ENCODE peak calls at places on chromosomes 5 and 9, in five cellular contexts. One of them, this sample, is unnamed. For H3K4me1 and H3K9me3, the result is how much of the 10 kb centered on the place peaks cover.

GRCh38 chr9:130128782-130129424 is 43.3 kb upstream of the NCS1 start:
- DNase-seq in tibial nerve: no peak
- DNase-seq in cardiac muscle cell: peak
- DNase-seq in H1: no peak
- DNase-seq in SJSA1: peak
- DNase-seq in this sample: no peak

GRCh38 chr5:136424835-136425694 is 59.7 kb upstream of the TRPC7 start:
- DNase-seq in tibial nerve: peak
- DNase-seq in cardiac muscle cell: peak
- DNase-seq in H1: peak
- DNase-seq in SJSA1: peak
- DNase-seq in this sample: peak

GRCh38 chr5:168366124-168366523 is 74.7 kb downstream of the WWC1 start:
- DNase-seq in tibial nerve: no peak
- DNase-seq in cardiac muscle cell: no peak
- DNase-seq in H1: no peak
- DNase-seq in SJSA1: no peak
- DNase-seq in this sample: no peak

GRCh38 chr5:78509884-78510769 is 138.4 kb downstream of the LHFPL2 start:
- DNase-seq in tibial nerve: no peak
- DNase-seq in cardiac muscle cell: peak
- DNase-seq in H1: peak
- DNase-seq in SJSA1: no peak
- DNase-seq in this sample: no peak

GRCh38 chr5:154440540-154440939 is 5.3 kb upstream of the SAP30L start:
- DNase-seq in tibial nerve: no peak
- DNase-seq in cardiac muscle cell: no peak
- DNase-seq in H1: no peak
- DNase-seq in SJSA1: no peak
- DNase-seq in this sample: no peak

GRCh38 chr5:7873216-7873615 is 4.3 kb downstream of the MTRR start:
- DNase-seq in tibial nerve: no peak
- DNase-seq in cardiac muscle cell: no peak
- DNase-seq in H1: no peak
- DNase-seq in SJSA1: no peak
- DNase-seq in this sample: no peak

GRCh38 chr5:34574976-34575467 is 81.1 kb upstream of the RAI14 start:
- DNase-seq in tibial nerve: no peak
- DNase-seq in cardiac muscle cell: no peak
- DNase-seq in H1: no peak
- DNase-seq in SJSA1: no peak
- DNase-seq in this sample: no peak

GRCh38 chr9:13281356-13282016 is 2.0 kb upstream of the MPDZ start:
- DNase-seq in tibial nerve: no peak
- DNase-seq in cardiac muscle cell: peak
- DNase-seq in H1: no peak
- DNase-seq in SJSA1: no peak
- DNase-seq in this sample: no peak

GRCh38 chr9:78714591-78714990 is 417.7 kb downstream of the PSAT1 start:
- DNase-seq in tibial nerve: no peak
- DNase-seq in cardiac muscle cell: no peak
- DNase-seq in H1: no peak
- DNase-seq in SJSA1: no peak
- DNase-seq in this sample: no peak

GRCh38 chr9:81047280-81047679 is 642.1 kb downstream of the TLE1 start:
- DNase-seq in tibial nerve: no peak
- DNase-seq in cardiac muscle cell: no peak
- DNase-seq in H1: no peak
- DNase-seq in SJSA1: no peak
- DNase-seq in this sample: no peak

GRCh38 chr5:88923623-88924619 is 40.9 kb upstream of the MEF2C start:
- DNase-seq in tibial nerve: no peak
- DNase-seq in cardiac muscle cell: no peak
- DNase-seq in H1: no peak
- DNase-seq in SJSA1: no peak
- DNase-seq in this sample: no peak

GRCh38 chr5:72377920-72378635 is 57.9 kb downstream of the PTCD2 start:
- DNase-seq in tibial nerve: peak
- DNase-seq in cardiac muscle cell: no peak
- DNase-seq in H1: no peak
- DNase-seq in SJSA1: no peak
- DNase-seq in this sample: no peak

GRCh38 chr5:36877667-36878420 is 1.3 kb downstream of the NIPBL start:
- DNase-seq in tibial nerve: no peak
- DNase-seq in cardiac muscle cell: peak
- DNase-seq in H1: no peak
- DNase-seq in SJSA1: no peak
- DNase-seq in this sample: no peak

GRCh38 chr9:75591972-75592371 is 298.5 kb upstream of the PCSK5 start:
- DNase-seq in tibial nerve: no peak
- DNase-seq in cardiac muscle cell: no peak
- DNase-seq in H1: no peak
- DNase-seq in SJSA1: no peak
- DNase-seq in this sample: no peak

GRCh38 chr9:135581636-135582426 is 20.3 kb downstream of the PAEP start:
- DNase-seq in tibial nerve: no peak
- DNase-seq in cardiac muscle cell: no peak
- DNase-seq in H1: no peak
- DNase-seq in SJSA1: no peak
- DNase-seq in this sample: no peak
- H3K4me3 ChIP-seq in tibial nerve: no peak
- H3K4me3 ChIP-seq in cardiac muscle cell: no peak
- H3K4me3 ChIP-seq in H1: no peak
- H3K4me3 ChIP-seq in SJSA1: no peak
- H3K4me3 ChIP-seq in this sample: no peak

GRCh38 chr9:105330201-105330600 is 85.8 kb downstream of the SLC44A1 start:
- DNase-seq in tibial nerve: no peak
- DNase-seq in cardiac muscle cell: no peak
- DNase-seq in H1: no peak
- DNase-seq in SJSA1: no peak
- DNase-seq in this sample: no peak

GRCh38 chr9:105328296-105328695 is 83.8 kb downstream of the SLC44A1 start:
- DNase-seq in tibial nerve: no peak
- DNase-seq in cardiac muscle cell: no peak
- DNase-seq in H1: no peak
- DNase-seq in SJSA1: no peak
- DNase-seq in this sample: no peak

GRCh38 chr9:105330755-105331154 is 86.3 kb downstream of the SLC44A1 start:
- DNase-seq in tibial nerve: no peak
- DNase-seq in cardiac muscle cell: no peak
- DNase-seq in H1: no peak
- DNase-seq in SJSA1: no peak
- DNase-seq in this sample: no peak

GRCh38 chr9:105328872-105329728 is 84.6 kb downstream of the SLC44A1 start:
- DNase-seq in tibial nerve: no peak
- DNase-seq in cardiac muscle cell: no peak
- DNase-seq in H1: no peak
- DNase-seq in SJSA1: no peak
- DNase-seq in this sample: no peak

DNA sequence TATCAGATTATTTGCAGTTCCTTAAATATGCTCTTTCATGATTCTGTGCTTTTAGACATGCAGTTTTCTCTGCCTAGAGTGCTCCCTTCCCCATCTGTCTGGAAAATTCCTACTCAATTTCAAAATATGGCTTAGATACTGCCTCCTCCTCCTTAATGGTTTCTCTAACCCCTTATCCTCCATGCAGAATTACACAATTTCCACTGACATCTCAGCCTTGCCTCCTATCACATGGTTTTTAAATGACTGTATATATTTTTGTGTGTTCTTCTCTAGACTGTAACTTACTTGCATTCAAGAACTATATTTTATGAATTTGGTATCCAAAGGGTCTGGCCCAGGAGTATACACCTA is 85.3 kb downstream of the SLC44A1 start:
- DNase-seq in tibial nerve: no peak
- DNase-seq in cardiac muscle cell: no peak
- DNase-seq in H1: no peak
- DNase-seq in SJSA1: no peak
- DNase-seq in this sample: no peak
- H3K4me1 ChIP-seq in tibial nerve: under half
- H3K4me1 ChIP-seq in cardiac muscle cell: under half
- H3K4me1 ChIP-seq in H1: under half
- H3K4me1 ChIP-seq in SJSA1: under half
- H3K4me1 ChIP-seq in this sample: under half

DNA sequence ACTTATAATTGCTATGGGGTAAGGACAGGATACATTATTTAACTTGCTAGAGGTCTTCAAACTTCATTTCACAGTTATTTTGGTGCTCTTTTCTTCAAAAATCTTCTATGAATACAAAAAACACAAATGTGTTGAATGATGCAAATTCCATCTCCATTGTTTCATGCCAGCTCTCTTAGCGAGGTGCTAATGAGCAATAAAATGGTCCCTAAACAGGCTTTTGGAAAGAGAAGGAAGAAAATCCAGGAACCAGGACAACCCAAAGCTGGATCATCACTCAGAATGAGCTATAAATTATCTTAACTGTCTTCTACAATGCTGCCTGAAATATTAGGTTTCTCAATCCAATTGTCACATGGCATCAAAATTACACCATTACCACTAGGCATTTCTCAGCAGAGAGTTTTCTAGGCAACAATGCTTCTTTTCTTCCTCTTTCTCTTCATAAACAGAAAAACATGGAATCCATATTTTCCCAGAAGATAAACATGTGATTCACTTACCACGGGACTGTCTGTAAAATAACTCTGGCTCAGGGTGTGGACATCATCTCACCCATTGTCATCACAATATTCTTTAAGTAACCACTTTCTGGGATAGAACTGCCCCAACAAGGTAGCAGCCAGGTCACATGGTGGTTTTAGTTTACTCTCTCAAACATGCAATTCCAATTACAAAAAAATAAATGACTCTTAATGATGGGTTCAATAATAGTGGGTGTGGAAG is 249.4 kb downstream of the NPR3 start:
- DNase-seq in tibial nerve: no peak
- DNase-seq in cardiac muscle cell: no peak
- DNase-seq in H1: no peak
- DNase-seq in SJSA1: no peak
- DNase-seq in this sample: no peak
- H3K9me3 ChIP-seq in tibial nerve: under half
- H3K9me3 ChIP-seq in cardiac muscle cell: under half
- H3K9me3 ChIP-seq in H1: under half
- H3K9me3 ChIP-seq in SJSA1: under half
- H3K9me3 ChIP-seq in this sample: under half

GRCh38 chr9:131669234-131670172 is 70.4 kb downstream of the RAPGEF1 start:
- DNase-seq in tibial nerve: no peak
- DNase-seq in cardiac muscle cell: no peak
- DNase-seq in H1: no peak
- DNase-seq in SJSA1: no peak
- DNase-seq in this sample: no peak
- H3K4me3 ChIP-seq in tibial nerve: no peak
- H3K4me3 ChIP-seq in cardiac muscle cell: no peak
- H3K4me3 ChIP-seq in H1: no peak
- H3K4me3 ChIP-seq in SJSA1: no peak
- H3K4me3 ChIP-seq in this sample: no peak

DNA sequence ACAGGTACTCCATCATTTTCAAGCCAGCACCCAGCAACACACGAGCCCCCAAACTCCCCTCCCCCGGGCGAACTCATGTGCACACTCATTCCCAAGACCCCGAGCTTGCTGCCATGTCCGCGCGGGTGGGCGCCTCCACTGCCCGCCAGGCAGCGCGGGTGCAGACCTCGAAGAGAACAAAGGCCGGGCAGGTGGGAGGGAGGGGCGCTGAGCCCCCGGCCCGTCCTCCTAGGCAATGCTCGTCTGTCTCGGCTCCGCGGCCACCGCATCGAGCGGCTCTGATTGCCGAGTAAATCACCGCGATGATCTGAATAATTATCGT is 47.1 kb upstream of the PSD2 start:
- DNase-seq in tibial nerve: no peak
- DNase-seq in cardiac muscle cell: no peak
- DNase-seq in H1: no peak
- DNase-seq in SJSA1: no peak
- DNase-seq in this sample: no peak
- H3K4me1 ChIP-seq in tibial nerve: half or more
- H3K4me1 ChIP-seq in cardiac muscle cell: under half
- H3K4me1 ChIP-seq in H1: under half
- H3K4me1 ChIP-seq in SJSA1: half or more
- H3K4me1 ChIP-seq in this sample: under half

GRCh38 chr5:172848419-172848818 is 14.4 kb downstream of the ERGIC1 start:
- DNase-seq in tibial nerve: no peak
- DNase-seq in cardiac muscle cell: no peak
- DNase-seq in H1: no peak
- DNase-seq in SJSA1: no peak
- DNase-seq in this sample: no peak
- H3K9me3 ChIP-seq in tibial nerve: under half
- H3K9me3 ChIP-seq in cardiac muscle cell: under half
- H3K9me3 ChIP-seq in H1: under half
- H3K9me3 ChIP-seq in SJSA1: under half
- H3K9me3 ChIP-seq in this sample: under half

GRCh38 chr9:137127301-137128157 is 11.4 kb upstream of the GRIN1 start:
- DNase-seq in tibial nerve: no peak
- DNase-seq in cardiac muscle cell: no peak
- DNase-seq in H1: no peak
- DNase-seq in SJSA1: no peak
- DNase-seq in this sample: no peak

GRCh38 chr9:137129089-137129455 is 9.9 kb upstream of the GRIN1 start:
- DNase-seq in tibial nerve: no peak
- DNase-seq in cardiac muscle cell: no peak
- DNase-seq in H1: no peak
- DNase-seq in SJSA1: no peak
- DNase-seq in this sample: no peak

GRCh38 chr9:137128158-137129088 is 10.5 kb upstream of the GRIN1 start:
- DNase-seq in tibial nerve: no peak
- DNase-seq in cardiac muscle cell: no peak
- DNase-seq in H1: no peak
- DNase-seq in SJSA1: peak
- DNase-seq in this sample: no peak

GRCh38 chr9:137129456-137130175 is 9.3 kb upstream of the GRIN1 start:
- DNase-seq in tibial nerve: peak
- DNase-seq in cardiac muscle cell: peak
- DNase-seq in H1: peak
- DNase-seq in SJSA1: peak
- DNase-seq in this sample: peak

DNA sequence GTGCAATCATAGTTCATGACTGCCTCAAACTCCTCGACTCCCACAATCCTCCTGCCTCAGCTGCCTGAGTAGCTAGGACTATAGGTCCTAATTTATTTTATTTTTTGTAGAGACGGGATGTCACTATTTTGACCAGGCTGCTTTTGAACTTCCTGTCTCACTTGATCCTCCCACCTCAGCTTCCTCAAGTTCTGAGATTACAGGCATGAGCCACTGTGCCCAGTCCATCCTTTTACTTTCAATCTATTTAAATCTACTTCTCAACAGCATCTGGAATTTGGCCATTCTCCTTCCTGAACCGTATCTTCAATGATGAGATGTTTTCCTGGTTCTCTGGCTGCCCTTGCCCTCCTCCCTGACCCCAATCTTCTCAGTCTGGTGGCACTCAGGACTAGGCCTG is 12.2 kb upstream of the GRIN1 start:
- DNase-seq in tibial nerve: no peak
- DNase-seq in cardiac muscle cell: no peak
- DNase-seq in H1: no peak
- DNase-seq in SJSA1: no peak
- DNase-seq in this sample: no peak
- H3K4me3 ChIP-seq in tibial nerve: no peak
- H3K4me3 ChIP-seq in cardiac muscle cell: no peak
- H3K4me3 ChIP-seq in H1: no peak
- H3K4me3 ChIP-seq in SJSA1: no peak
- H3K4me3 ChIP-seq in this sample: no peak